ENCODE peak calls at places on chromosomes 12 and 14, in nine cellular contexts. One of them, this sample, is unnamed. For H3K4me1, the result is how much of the 10 kb centered on the place peaks cover.

GRCh38 chr12:69866698-69867097 is 41.7 kb downstream of the MYRFL start:
- DNase-seq in tibial artery: no peak
- DNase-seq in neuronal stem cell: no peak
- DNase-seq in H1: no peak
- DNase-seq in CD4-positive, CD25-positive, alpha-beta regulatory T cell: no peak
- DNase-seq in body of pancreas: no peak
- DNase-seq in HAP-1: no peak
- DNase-seq in PC-3: no peak
- DNase-seq in HCT116: no peak
- DNase-seq in this sample: no peak

GRCh38 chr14:104115691-104116543 is 22.5 kb upstream of the KIF26A start:
- DNase-seq in tibial artery: peak
- DNase-seq in neuronal stem cell: no peak
- DNase-seq in H1: peak
- DNase-seq in CD4-positive, CD25-positive, alpha-beta regulatory T cell: no peak
- DNase-seq in body of pancreas: peak
- DNase-seq in HAP-1: no peak
- DNase-seq in PC-3: peak
- DNase-seq in HCT116: no peak
- DNase-seq in this sample: peak

GRCh38 chr14:76337619-76338545 is 38.1 kb upstream of the ESRRB start:
- DNase-seq in tibial artery: no peak
- DNase-seq in neuronal stem cell: no peak
- DNase-seq in H1: no peak
- DNase-seq in CD4-positive, CD25-positive, alpha-beta regulatory T cell: no peak
- DNase-seq in body of pancreas: no peak
- DNase-seq in HAP-1: no peak
- DNase-seq in PC-3: peak
- DNase-seq in HCT116: no peak
- DNase-seq in this sample: no peak

GRCh38 chr14:51448831-51449665 is 202.7 kb upstream of the FRMD6 start:
- DNase-seq in tibial artery: no peak
- DNase-seq in neuronal stem cell: no peak
- DNase-seq in H1: no peak
- DNase-seq in CD4-positive, CD25-positive, alpha-beta regulatory T cell: no peak
- DNase-seq in body of pancreas: peak
- DNase-seq in HAP-1: no peak
- DNase-seq in PC-3: no peak
- DNase-seq in HCT116: no peak
- DNase-seq in this sample: no peak

GRCh38 chr12:118777550-118777949 is 203.8 kb upstream of the SRRM4 start:
- DNase-seq in tibial artery: no peak
- DNase-seq in neuronal stem cell: no peak
- DNase-seq in H1: no peak
- DNase-seq in CD4-positive, CD25-positive, alpha-beta regulatory T cell: no peak
- DNase-seq in body of pancreas: no peak
- DNase-seq in HAP-1: no peak
- DNase-seq in PC-3: no peak
- DNase-seq in HCT116: no peak
- DNase-seq in this sample: no peak

GRCh38 chr14:75375983-75376382 is 51.8 kb upstream of the JDP2 start:
- DNase-seq in tibial artery: no peak
- DNase-seq in neuronal stem cell: no peak
- DNase-seq in H1: no peak
- DNase-seq in CD4-positive, CD25-positive, alpha-beta regulatory T cell: no peak
- DNase-seq in body of pancreas: no peak
- DNase-seq in HAP-1: no peak
- DNase-seq in PC-3: no peak
- DNase-seq in HCT116: no peak
- DNase-seq in this sample: no peak

GRCh38 chr12:47337581-47337980 is 257.8 kb upstream of the AMIGO2 start:
- DNase-seq in tibial artery: no peak
- DNase-seq in neuronal stem cell: no peak
- DNase-seq in H1: no peak
- DNase-seq in CD4-positive, CD25-positive, alpha-beta regulatory T cell: no peak
- DNase-seq in body of pancreas: no peak
- DNase-seq in HAP-1: no peak
- DNase-seq in PC-3: no peak
- DNase-seq in HCT116: no peak
- DNase-seq in this sample: no peak

GRCh38 chr12:124361074-124361965 is 66.4 kb downstream of the RFLNA start:
- DNase-seq in tibial artery: no peak
- DNase-seq in neuronal stem cell: no peak
- DNase-seq in H1: no peak
- DNase-seq in CD4-positive, CD25-positive, alpha-beta regulatory T cell: no peak
- DNase-seq in body of pancreas: peak
- DNase-seq in HAP-1: no peak
- DNase-seq in PC-3: no peak
- DNase-seq in HCT116: no peak
- DNase-seq in this sample: no peak

GRCh38 chr12:53057816-53058500 is 8.1 kb downstream of the TNS2 start:
- DNase-seq in tibial artery: peak
- DNase-seq in neuronal stem cell: no peak
- DNase-seq in H1: no peak
- DNase-seq in CD4-positive, CD25-positive, alpha-beta regulatory T cell: no peak
- DNase-seq in body of pancreas: no peak
- DNase-seq in HAP-1: no peak
- DNase-seq in PC-3: no peak
- DNase-seq in HCT116: no peak
- DNase-seq in this sample: peak

GRCh38 chr14:100118377-100119011 is 41.0 kb downstream of the DEGS2 start:
- DNase-seq in tibial artery: no peak
- DNase-seq in neuronal stem cell: no peak
- DNase-seq in H1: no peak
- DNase-seq in CD4-positive, CD25-positive, alpha-beta regulatory T cell: no peak
- DNase-seq in body of pancreas: no peak
- DNase-seq in HAP-1: no peak
- DNase-seq in PC-3: no peak
- DNase-seq in HCT116: no peak
- DNase-seq in this sample: peak

GRCh38 chr14:90444077-90444696 is 47.4 kb downstream of the CALM1 start:
- DNase-seq in tibial artery: no peak
- DNase-seq in neuronal stem cell: no peak
- DNase-seq in H1: no peak
- DNase-seq in CD4-positive, CD25-positive, alpha-beta regulatory T cell: no peak
- DNase-seq in body of pancreas: no peak
- DNase-seq in HAP-1: no peak
- DNase-seq in PC-3: peak
- DNase-seq in HCT116: no peak
- DNase-seq in this sample: no peak

GRCh38 chr12:96107236-96107635 is 71.8 kb upstream of the LTA4H start:
- DNase-seq in tibial artery: no peak
- DNase-seq in neuronal stem cell: no peak
- DNase-seq in H1: no peak
- DNase-seq in CD4-positive, CD25-positive, alpha-beta regulatory T cell: no peak
- DNase-seq in body of pancreas: no peak
- DNase-seq in HAP-1: no peak
- DNase-seq in PC-3: no peak
- DNase-seq in HCT116: no peak
- DNase-seq in this sample: peak

GRCh38 chr12:121786441-121786825 is 7.1 kb downstream of the RHOF start:
- DNase-seq in tibial artery: no peak
- DNase-seq in neuronal stem cell: no peak
- DNase-seq in H1: no peak
- DNase-seq in CD4-positive, CD25-positive, alpha-beta regulatory T cell: no peak
- DNase-seq in body of pancreas: peak
- DNase-seq in HAP-1: no peak
- DNase-seq in PC-3: peak
- DNase-seq in HCT116: peak
- DNase-seq in this sample: peak

GRCh38 chr14:64948612-64949210 is 6.2 kb upstream of the GPX2 start:
- DNase-seq in tibial artery: no peak
- DNase-seq in neuronal stem cell: no peak
- DNase-seq in H1: no peak
- DNase-seq in CD4-positive, CD25-positive, alpha-beta regulatory T cell: no peak
- DNase-seq in body of pancreas: no peak
- DNase-seq in HAP-1: no peak
- DNase-seq in PC-3: no peak
- DNase-seq in HCT116: no peak
- DNase-seq in this sample: no peak

GRCh38 chr14:64715628-64716412 is 11.6 kb downstream of the PLEKHG3 start:
- DNase-seq in tibial artery: peak
- DNase-seq in neuronal stem cell: no peak
- DNase-seq in H1: peak
- DNase-seq in CD4-positive, CD25-positive, alpha-beta regulatory T cell: no peak
- DNase-seq in body of pancreas: peak
- DNase-seq in HAP-1: no peak
- DNase-seq in PC-3: no peak
- DNase-seq in HCT116: no peak
- DNase-seq in this sample: no peak

GRCh38 chr12:98002887-98003493 is 512.4 kb upstream of the TMPO start:
- DNase-seq in tibial artery: peak
- DNase-seq in neuronal stem cell: peak
- DNase-seq in H1: peak
- DNase-seq in CD4-positive, CD25-positive, alpha-beta regulatory T cell: no peak
- DNase-seq in body of pancreas: peak
- DNase-seq in HAP-1: peak
- DNase-seq in PC-3: peak
- DNase-seq in HCT116: peak
- DNase-seq in this sample: no peak

GRCh38 chr14:93936245-93936644 is 9.1 kb downstream of the FAM181A start:
- DNase-seq in tibial artery: no peak
- DNase-seq in neuronal stem cell: peak
- DNase-seq in H1: no peak
- DNase-seq in CD4-positive, CD25-positive, alpha-beta regulatory T cell: peak
- DNase-seq in body of pancreas: peak
- DNase-seq in HAP-1: peak
- DNase-seq in PC-3: peak
- DNase-seq in HCT116: no peak
- DNase-seq in this sample: peak

GRCh38 chr12:53538209-53538689 is 31.0 kb upstream of the NPFF start:
- DNase-seq in tibial artery: no peak
- DNase-seq in neuronal stem cell: no peak
- DNase-seq in H1: no peak
- DNase-seq in CD4-positive, CD25-positive, alpha-beta regulatory T cell: no peak
- DNase-seq in body of pancreas: peak
- DNase-seq in HAP-1: no peak
- DNase-seq in PC-3: peak
- DNase-seq in HCT116: no peak
- DNase-seq in this sample: no peak

DNA sequence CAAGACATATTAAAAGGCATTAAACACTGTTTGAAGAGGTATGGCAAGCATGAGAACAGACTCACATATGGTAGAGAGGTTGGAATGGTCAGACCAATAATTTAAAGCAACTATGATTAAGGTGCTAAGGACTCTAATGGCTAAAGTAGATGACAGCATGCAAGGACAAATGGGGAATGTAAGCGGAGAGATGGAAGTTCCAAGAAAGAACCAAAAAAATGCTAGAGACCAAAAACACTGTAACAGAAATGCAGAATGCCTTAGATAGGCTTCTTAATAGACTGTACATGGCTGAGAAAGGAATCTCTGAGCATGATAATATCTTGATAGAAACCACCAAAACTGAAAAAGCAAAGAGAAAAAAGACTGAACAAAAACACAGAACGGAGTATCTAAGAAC is 77.4 kb downstream of the RIN3 start:
- DNase-seq in tibial artery: no peak
- DNase-seq in neuronal stem cell: no peak
- DNase-seq in H1: no peak
- DNase-seq in CD4-positive, CD25-positive, alpha-beta regulatory T cell: no peak
- DNase-seq in body of pancreas: no peak
- DNase-seq in HAP-1: no peak
- DNase-seq in PC-3: no peak
- DNase-seq in HCT116: no peak
- DNase-seq in this sample: no peak
- H3K4me1 ChIP-seq in tibial artery: under half
- H3K4me1 ChIP-seq in neuronal stem cell: under half
- H3K4me1 ChIP-seq in H1: under half
- H3K4me1 ChIP-seq in CD4-positive, CD25-positive, alpha-beta regulatory T cell: under half
- H3K4me1 ChIP-seq in body of pancreas: under half
- H3K4me1 ChIP-seq in HAP-1: under half
- H3K4me1 ChIP-seq in PC-3: under half
- H3K4me1 ChIP-seq in HCT116: under half
- H3K4me1 ChIP-seq in this sample: under half

DNA sequence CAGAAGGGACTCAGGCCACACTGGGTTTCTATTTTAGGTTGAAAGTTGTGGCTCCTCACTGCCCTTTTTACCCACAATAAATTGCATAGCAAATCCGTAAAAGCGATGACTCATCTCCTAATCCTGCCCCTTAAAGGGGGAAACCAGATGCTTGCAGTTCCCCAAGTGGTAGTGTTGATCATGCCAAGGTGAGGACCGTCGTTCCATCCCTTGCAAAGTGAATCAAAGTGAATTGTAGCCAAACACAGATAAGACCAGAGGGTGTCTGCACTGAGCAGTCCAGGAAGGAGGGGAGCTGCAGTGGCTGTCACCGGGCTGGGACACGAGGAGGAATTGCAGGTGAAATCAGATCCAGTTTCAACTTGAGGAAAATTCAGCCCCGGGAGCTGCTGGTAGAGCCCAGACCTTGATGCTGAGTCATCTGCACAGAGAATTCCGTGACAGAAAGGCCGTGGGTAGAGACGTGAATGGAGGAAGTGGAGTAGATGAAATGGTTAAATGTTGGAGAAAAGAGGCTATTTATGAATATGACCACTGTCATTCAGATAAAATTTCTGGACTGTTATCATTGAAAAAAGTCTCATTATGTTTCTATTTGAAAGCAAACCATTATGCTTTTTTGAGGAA is 44.2 kb upstream of the MMP17 start:
- DNase-seq in tibial artery: no peak
- DNase-seq in neuronal stem cell: no peak
- DNase-seq in H1: no peak
- DNase-seq in CD4-positive, CD25-positive, alpha-beta regulatory T cell: no peak
- DNase-seq in body of pancreas: no peak
- DNase-seq in HAP-1: peak
- DNase-seq in PC-3: peak
- DNase-seq in HCT116: peak
- DNase-seq in this sample: peak
- H3K4me3 ChIP-seq in tibial artery: peak
- H3K4me3 ChIP-seq in neuronal stem cell: no peak
- H3K4me3 ChIP-seq in H1: no peak
- H3K4me3 ChIP-seq in CD4-positive, CD25-positive, alpha-beta regulatory T cell: no peak
- H3K4me3 ChIP-seq in body of pancreas: no peak
- H3K4me3 ChIP-seq in HAP-1: peak
- H3K4me3 ChIP-seq in PC-3: peak
- H3K4me3 ChIP-seq in HCT116: peak
- H3K4me3 ChIP-seq in this sample: peak

DNA sequence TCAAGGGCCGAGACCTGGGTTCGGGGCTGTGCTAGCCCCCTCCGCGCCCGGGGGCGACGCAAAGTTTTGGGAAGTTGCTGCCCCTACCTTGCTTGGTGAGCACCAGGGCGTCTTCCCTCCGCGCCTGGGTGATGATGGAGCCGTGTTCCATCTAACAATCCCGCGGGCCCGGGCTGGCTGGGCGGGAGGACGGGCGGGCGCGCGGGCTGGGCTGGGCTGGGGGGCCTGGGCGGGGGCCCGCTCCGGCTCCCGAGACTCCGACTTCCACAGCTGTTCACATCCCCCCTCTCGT is 298 bp downstream of the CTDSP2 start:
- DNase-seq in tibial artery: no peak
- DNase-seq in neuronal stem cell: no peak
- DNase-seq in H1: no peak
- DNase-seq in CD4-positive, CD25-positive, alpha-beta regulatory T cell: no peak
- DNase-seq in body of pancreas: no peak
- DNase-seq in HAP-1: no peak
- DNase-seq in PC-3: no peak
- DNase-seq in HCT116: no peak
- DNase-seq in this sample: no peak
- H3K4me1 ChIP-seq in tibial artery: under half
- H3K4me1 ChIP-seq in neuronal stem cell: under half
- H3K4me1 ChIP-seq in H1: under half
- H3K4me1 ChIP-seq in CD4-positive, CD25-positive, alpha-beta regulatory T cell: under half
- H3K4me1 ChIP-seq in body of pancreas: under half
- H3K4me1 ChIP-seq in HAP-1: under half
- H3K4me1 ChIP-seq in PC-3: under half
- H3K4me1 ChIP-seq in HCT116: under half
- H3K4me1 ChIP-seq in this sample: under half

GRCh38 chr12:120228291-120229070 is 27.6 kb upstream of the RPLP0 start:
- DNase-seq in tibial artery: peak
- DNase-seq in neuronal stem cell: peak
- DNase-seq in H1: peak
- DNase-seq in CD4-positive, CD25-positive, alpha-beta regulatory T cell: peak
- DNase-seq in body of pancreas: peak
- DNase-seq in HAP-1: peak
- DNase-seq in PC-3: peak
- DNase-seq in HCT116: no peak
- DNase-seq in this sample: peak
- H3K4me3 ChIP-seq in tibial artery: no peak
- H3K4me3 ChIP-seq in neuronal stem cell: no peak
- H3K4me3 ChIP-seq in H1: peak
- H3K4me3 ChIP-seq in CD4-positive, CD25-positive, alpha-beta regulatory T cell: peak
- H3K4me3 ChIP-seq in body of pancreas: no peak
- H3K4me3 ChIP-seq in HAP-1: no peak
- H3K4me3 ChIP-seq in PC-3: peak
- H3K4me3 ChIP-seq in HCT116: peak
- H3K4me3 ChIP-seq in this sample: peak

This sample was measured in osteoblast.